ENCODE peak calls at places on chromosomes 1 and 21, in ten cellular contexts. S is NCI-H2029; V is amygdala; R is activated naive CD4-positive, alpha-beta T cell; M is NB4; L is GM18507; C is putamen; H is ACHN; E is non-pigmented ciliary epithelial cell; B is Right ventricle myocardium superior. Q is an unnamed sample.

GRCh38 chr1:152970495-152970894 is at the start of gene SPRR4:
- DNase-seq in S (no peak), V (no peak), R (no peak), M (peak), L (no peak), C (no peak), H (no peak), E (no peak), B (no peak), Q (no peak)

GRCh38 chr1:209937996-209938959 is at the start of gene SYT14:
- DNase-seq in S (peak), V (peak), R (no peak), M (no peak), L (no peak), C (peak), H (peak), E (no peak), B (no peak), Q (peak)

GRCh38 chr1:207495816-207496792 is at the start of gene CR1:
- DNase-seq in S (no peak), V (no peak), R (peak), M (peak), L (peak), C (no peak), H (no peak), E (no peak), B (peak), Q (no peak)

GRCh38 chr1:30788580-30789387 is 31.2 kb upstream of the LAPTM5 start:
- DNase-seq in S (no peak), V (no peak), R (no peak), M (no peak), L (no peak), C (no peak), H (no peak), E (no peak), B (peak), Q (no peak)

GRCh38 chr1:96872757-96873156 is 151.2 kb downstream of the PTBP2 start:
- DNase-seq in S (no peak), V (no peak), R (no peak), M (no peak), L (no peak), C (no peak), H (no peak), E (no peak), B (no peak), Q (no peak)

GRCh38 chr1:27609618-27610240 is 5.8 kb upstream of the AHDC1 start:
- DNase-seq in S (no peak), V (no peak), R (no peak), M (no peak), L (no peak), C (no peak), H (no peak), E (no peak), B (no peak), Q (no peak)

GRCh38 chr21:36504067-36505058 is 24.4 kb upstream of the CLDN14 start:
- DNase-seq in S (peak), V (no peak), R (no peak), M (peak), L (no peak), C (peak), H (peak), E (peak), B (no peak), Q (peak)

GRCh38 chr1:235423214-235423652 is 56.0 kb downstream of the TBCE start:
- DNase-seq in S (no peak), V (no peak), R (no peak), M (peak), L (peak), C (no peak), H (no peak), E (no peak), B (no peak), Q (no peak)

GRCh38 chr1:182084487-182085316 is 23.2 kb upstream of the ZNF648 start:
- DNase-seq in S (peak), V (peak), R (peak), M (peak), L (peak), C (peak), H (peak), E (no peak), B (peak), Q (peak)